ENCODE peak calls at places on chromosomes 16 and 17, in four cellular contexts. One of them, this sample, is unnamed.

GRCh38 chr16:85553436-85554113 is 59.5 kb upstream of the GSE1 start:
- DNase-seq in endothelial cell of umbilical vein: peak; percentile 20
- DNase-seq in IMR-90: peak; percentile 34
- DNase-seq in hepatocyte: peak; percentile 81
- DNase-seq in this sample: peak; percentile 98

GRCh38 chr17:35449371-35449931 is 885 bp upstream of the SLFN13 start:
- DNase-seq in hepatocyte: peak; percentile 5
- DNase-seq in IMR-90: no peak
- DNase-seq in endothelial cell of umbilical vein: no peak
- DNase-seq in this sample: no peak

GRCh38 chr16:1407749-1408148 is 6.8 kb downstream of the UNKL start:
- DNase-seq in hepatocyte: no peak
- DNase-seq in endothelial cell of umbilical vein: no peak
- DNase-seq in IMR-90: peak; percentile 13
- DNase-seq in this sample: no peak

GRCh38 chr17:77725851-77726250 is 232.7 kb upstream of the TNRC6C start:
- DNase-seq in hepatocyte: no peak
- DNase-seq in IMR-90: no peak
- DNase-seq in endothelial cell of umbilical vein: no peak
- DNase-seq in this sample: no peak

GRCh38 chr16:81238296-81239011 is at the start of gene BCO1:
- DNase-seq in IMR-90: peak; percentile 66
- DNase-seq in hepatocyte: peak; percentile 56
- DNase-seq in endothelial cell of umbilical vein: peak; percentile 43
- DNase-seq in this sample: peak; percentile 67

GRCh38 chr16:47574091-47575054 is 113.2 kb downstream of the PHKB start:
- DNase-seq in IMR-90: peak; percentile 49
- DNase-seq in endothelial cell of umbilical vein: no peak
- DNase-seq in hepatocyte: no peak
- DNase-seq in this sample: peak; percentile 83

GRCh38 chr16:69477546-69477945 is 53.1 kb downstream of the CYB5B start:
- DNase-seq in hepatocyte: no peak
- DNase-seq in endothelial cell of umbilical vein: peak; percentile 71
- DNase-seq in IMR-90: peak; percentile 39
- DNase-seq in this sample: no peak

GRCh38 chr16:51402785-51403184 is 251.7 kb upstream of the SALL1 start:
- DNase-seq in endothelial cell of umbilical vein: no peak
- DNase-seq in IMR-90: no peak
- DNase-seq in hepatocyte: no peak
- DNase-seq in this sample: no peak

GRCh38 chr17:60352569-60352968 is 39.4 kb downstream of the USP32 start:
- DNase-seq in endothelial cell of umbilical vein: no peak
- DNase-seq in IMR-90: no peak
- DNase-seq in hepatocyte: no peak
- DNase-seq in this sample: no peak

GRCh38 chr17:65027305-65027704 is 29.2 kb downstream of the GNA13 start:
- DNase-seq in endothelial cell of umbilical vein: peak; percentile 82
- DNase-seq in hepatocyte: peak; percentile 32
- DNase-seq in IMR-90: peak; percentile 83
- DNase-seq in this sample: peak; percentile 87

GRCh38 chr17:1628856-1629646 is 417 bp upstream of the SLC43A2 start:
- DNase-seq in hepatocyte: peak; percentile 95
- DNase-seq in endothelial cell of umbilical vein: peak; percentile 94
- DNase-seq in IMR-90: peak; percentile 87
- DNase-seq in this sample: peak; percentile 100

GRCh38 chr17:54493691-54494090 is 407.0 kb upstream of the TOM1L1 start:
- DNase-seq in endothelial cell of umbilical vein: no peak
- DNase-seq in IMR-90: no peak
- DNase-seq in hepatocyte: no peak
- DNase-seq in this sample: no peak
- TF ChIP-seq CTCF in endothelial cell of umbilical vein: no peak
- TF ChIP-seq CTCF in IMR-90: no peak
- TF ChIP-seq CTCF in hepatocyte: no peak
- TF ChIP-seq CTCF in this sample: no peak

GRCh38 chr17:17884281-17885028 is 47.7 kb upstream of the SREBF1 start:
- DNase-seq in endothelial cell of umbilical vein: no peak
- DNase-seq in hepatocyte: no peak
- DNase-seq in IMR-90: no peak
- DNase-seq in this sample: no peak
- H3K4me1 ChIP-seq in endothelial cell of umbilical vein: peaks cover 6% of the 10 kb centered on the region
- H3K4me1 ChIP-seq in hepatocyte: no peaks in the 10 kb centered on the region
- H3K4me1 ChIP-seq in IMR-90: peaks cover 4% of the 10 kb centered on the region
- H3K4me1 ChIP-seq in this sample: peaks cover 13% of the 10 kb centered on the region

GRCh38 chr17:57071991-57072944 is 12.8 kb upstream of the AKAP1 start:
- DNase-seq in endothelial cell of umbilical vein: no peak
- DNase-seq in IMR-90: no peak
- DNase-seq in hepatocyte: no peak
- DNase-seq in this sample: no peak
- H2AFZ ChIP-seq in endothelial cell of umbilical vein: no peak overlapping the region
- H2AFZ ChIP-seq in IMR-90: no peak overlapping the region
- H2AFZ ChIP-seq in hepatocyte: no peak overlapping the region
- H2AFZ ChIP-seq in this sample: no peak overlapping the region

DNA sequence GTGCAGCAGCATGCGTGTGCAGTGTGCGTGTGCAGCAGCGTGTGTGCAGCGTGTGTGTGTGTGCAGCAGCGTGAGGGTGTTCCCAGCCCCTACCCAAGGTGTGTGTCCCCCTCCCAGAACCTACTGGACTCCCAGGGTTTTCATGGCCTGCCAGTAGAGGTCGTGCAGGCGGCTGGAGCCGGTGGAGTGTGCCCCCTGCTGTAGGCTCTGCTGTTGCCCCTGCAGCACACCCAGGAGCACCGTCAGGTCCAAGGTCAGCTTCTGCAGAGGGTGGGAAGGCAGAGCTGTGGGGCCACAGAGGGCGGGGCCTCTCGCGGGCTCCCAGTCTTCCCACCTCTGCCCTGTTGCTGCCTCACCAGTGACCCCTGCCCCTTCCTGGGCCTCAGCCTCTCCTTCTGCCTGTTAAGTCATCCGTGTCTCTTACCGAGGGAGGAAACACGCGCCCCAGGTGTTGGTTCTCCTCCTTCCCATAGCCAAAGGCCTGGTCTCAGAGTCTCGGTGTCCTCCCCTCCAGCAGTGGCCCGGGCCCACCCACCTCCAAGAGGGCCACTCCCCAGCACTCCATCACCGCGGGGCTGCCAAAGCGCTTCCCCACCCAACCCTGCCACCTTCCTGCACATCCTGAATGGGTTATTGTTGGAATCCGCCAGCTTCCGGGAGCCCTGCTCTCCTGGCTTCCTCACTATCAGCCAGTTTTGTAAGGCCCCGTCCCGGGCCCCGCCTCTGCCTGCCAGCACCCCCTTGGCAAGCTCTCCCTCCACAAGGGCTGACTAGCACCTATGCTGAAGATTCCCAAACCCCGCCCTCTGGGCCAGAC is 14.8 kb downstream of the MYBBP1A start:
- DNase-seq in IMR-90: no peak
- DNase-seq in hepatocyte: no peak
- DNase-seq in endothelial cell of umbilical vein: no peak
- DNase-seq in this sample: peak; percentile 91
- TF ChIP-seq CTCF in IMR-90: peak; percentile 13
- TF ChIP-seq CTCF in hepatocyte: peak; percentile 20
- TF ChIP-seq CTCF in endothelial cell of umbilical vein: peak; percentile 48
- TF ChIP-seq CTCF in this sample: no peak

DNA sequence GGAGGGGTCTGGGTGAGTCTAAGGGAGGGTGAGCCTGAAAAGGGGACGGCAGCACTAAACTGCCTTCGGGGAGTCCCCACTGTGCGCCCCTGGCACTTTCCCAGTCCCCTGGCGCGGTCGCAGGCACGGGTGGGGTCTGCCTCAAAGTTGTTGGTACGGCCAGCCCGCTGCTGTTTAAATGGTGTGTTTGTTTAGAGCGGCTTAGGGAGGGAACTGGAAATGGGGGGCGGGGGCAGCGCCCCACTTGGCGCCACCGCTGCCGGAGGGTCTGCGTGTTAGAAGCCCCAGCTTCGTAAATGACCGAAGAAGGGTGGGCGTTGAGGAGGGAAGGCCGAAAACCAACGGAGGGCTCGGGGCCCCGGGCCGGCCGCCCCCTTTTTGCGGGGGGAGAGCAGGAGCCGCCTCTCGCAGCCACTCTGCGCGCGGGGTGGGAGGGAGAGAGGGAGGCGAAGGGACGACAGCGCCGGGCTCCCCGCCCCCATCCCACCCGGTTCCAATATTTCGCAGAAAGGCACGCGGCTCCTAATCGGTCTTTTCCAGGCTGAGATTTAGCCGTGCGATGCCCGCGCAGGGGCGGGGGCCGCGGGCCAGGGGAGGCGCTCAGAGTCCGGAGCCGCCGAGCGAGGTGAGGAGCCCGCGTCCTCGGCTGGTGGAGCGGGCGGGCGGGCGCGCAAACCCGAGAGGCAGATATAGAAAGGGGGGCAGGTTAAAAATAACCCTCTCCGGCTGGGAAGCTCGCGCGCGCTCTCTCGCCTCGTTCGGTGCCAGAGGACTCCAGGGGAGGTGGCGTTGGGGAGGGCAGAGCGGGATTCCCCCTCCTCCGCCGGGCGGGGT is 55.0 kb downstream of the SREBF1 start:
- DNase-seq in IMR-90: peak; percentile 52
- DNase-seq in endothelial cell of umbilical vein: peak; percentile 20
- DNase-seq in hepatocyte: peak; percentile 83
- DNase-seq in this sample: no peak
- H3K4me1 ChIP-seq in IMR-90: peaks cover 46% of the 10 kb centered on the region
- H3K4me1 ChIP-seq in endothelial cell of umbilical vein: peaks cover 30% of the 10 kb centered on the region
- H3K4me1 ChIP-seq in hepatocyte: peaks cover 54% of the 10 kb centered on the region
- H3K4me1 ChIP-seq in this sample: peaks cover 22% of the 10 kb centered on the region

GRCh38 chr17:28056276-28056620 is 13.8 kb downstream of the NLK start:
- DNase-seq in endothelial cell of umbilical vein: no peak
- DNase-seq in hepatocyte: no peak
- DNase-seq in IMR-90: no peak
- DNase-seq in this sample: no peak

GRCh38 chr17:28053044-28053670 is 10.7 kb downstream of the NLK start:
- DNase-seq in endothelial cell of umbilical vein: no peak
- DNase-seq in hepatocyte: no peak
- DNase-seq in IMR-90: no peak
- DNase-seq in this sample: peak; percentile 37

GRCh38 chr17:28057731-28058246 is 15.3 kb downstream of the NLK start:
- DNase-seq in IMR-90: peak; percentile 83
- DNase-seq in hepatocyte: peak; percentile 45
- DNase-seq in endothelial cell of umbilical vein: no peak
- DNase-seq in this sample: no peak

GRCh38 chr17:28053725-28054124 is 11.2 kb downstream of the NLK start:
- DNase-seq in hepatocyte: no peak
- DNase-seq in endothelial cell of umbilical vein: no peak
- DNase-seq in IMR-90: no peak
- DNase-seq in this sample: no peak

DNA sequence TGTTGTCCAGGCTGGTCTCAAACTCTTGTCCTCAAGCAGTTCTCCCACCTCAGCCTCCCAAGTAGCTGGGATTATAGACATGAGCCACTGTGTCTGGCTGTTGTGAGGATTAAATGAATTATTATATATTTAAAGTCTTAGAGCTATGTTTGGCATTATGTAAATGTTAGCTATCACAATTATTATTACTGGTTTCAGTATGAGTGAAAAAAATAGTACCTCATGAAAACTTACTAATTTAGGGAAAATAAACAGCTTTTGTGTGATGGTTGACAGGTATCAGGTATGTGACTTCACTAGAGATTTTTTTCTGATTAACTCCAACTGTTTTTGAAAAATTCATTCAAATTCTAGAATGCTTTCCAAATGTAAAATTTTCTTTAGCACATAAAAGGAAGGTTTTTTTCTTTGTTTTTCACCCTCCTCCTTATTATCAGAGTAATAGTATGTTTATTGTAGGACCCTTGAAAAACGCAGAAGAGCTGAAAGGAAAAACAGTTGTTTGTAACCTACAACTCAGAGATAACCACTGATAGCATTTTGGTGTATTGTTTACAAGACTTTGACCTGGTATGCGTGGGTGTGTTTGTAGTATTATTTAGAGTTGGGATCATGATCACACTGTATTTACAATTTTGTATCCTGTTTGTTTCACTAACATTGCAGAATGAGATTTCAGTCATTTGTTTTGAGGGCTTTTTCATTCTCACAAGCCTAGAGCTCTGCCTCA is 13.2 kb downstream of the NLK start:
- DNase-seq in hepatocyte: no peak
- DNase-seq in endothelial cell of umbilical vein: no peak
- DNase-seq in IMR-90: no peak
- DNase-seq in this sample: no peak
- H2AFZ ChIP-seq in hepatocyte: no peak overlapping the region
- H2AFZ ChIP-seq in endothelial cell of umbilical vein: no peak overlapping the region
- H2AFZ ChIP-seq in IMR-90: no peak overlapping the region
- H2AFZ ChIP-seq in this sample: no peak overlapping the region

This sample was measured in osteoblast.